ENCODE peak calls at places on chromosomes 12 and 14, in nine cellular contexts. One of them, this sample, is unnamed.

GRCh38 chr14:104926619-104927431 is 2.1 kb downstream of the PLD4 start:
- DNase-seq in AG09319: no peak
- DNase-seq in activated CD4-positive, alpha-beta T cell treated with anti-CD3 and anti-CD28 coated beads for 1 hour: no peak
- DNase-seq in body of pancreas: no peak
- DNase-seq in NCI-H1105: no peak
- DNase-seq in left ventricle myocardium inferior: peak; percentile 9
- DNase-seq in LoVo: no peak
- DNase-seq in stimulated activated CD8-positive, alpha-beta memory T cell treated with anti-CD3 and anti-CD28 coated beads, Interleukin-2, amount 100 ng/mL, for 1 hour: no peak
- DNase-seq in type B pancreatic cell: no peak
- DNase-seq in this sample: no peak

GRCh38 chr14:44782775-44783238 is 178.9 kb downstream of the KLHL28 start:
- DNase-seq in AG09319: peak; percentile 4
- DNase-seq in LoVo: no peak
- DNase-seq in type B pancreatic cell: no peak
- DNase-seq in body of pancreas: no peak
- DNase-seq in stimulated activated CD8-positive, alpha-beta memory T cell treated with anti-CD3 and anti-CD28 coated beads, Interleukin-2, amount 100 ng/mL, for 1 hour: no peak
- DNase-seq in left ventricle myocardium inferior: no peak
- DNase-seq in activated CD4-positive, alpha-beta T cell treated with anti-CD3 and anti-CD28 coated beads for 1 hour: no peak
- DNase-seq in NCI-H1105: no peak
- DNase-seq in this sample: no peak

GRCh38 chr12:112005419-112006395 is 7.3 kb downstream of the TMEM116 start:
- DNase-seq in LoVo: peak; percentile 27
- DNase-seq in body of pancreas: no peak
- DNase-seq in AG09319: no peak
- DNase-seq in activated CD4-positive, alpha-beta T cell treated with anti-CD3 and anti-CD28 coated beads for 1 hour: no peak
- DNase-seq in stimulated activated CD8-positive, alpha-beta memory T cell treated with anti-CD3 and anti-CD28 coated beads, Interleukin-2, amount 100 ng/mL, for 1 hour: no peak
- DNase-seq in type B pancreatic cell: no peak
- DNase-seq in left ventricle myocardium inferior: no peak
- DNase-seq in NCI-H1105: no peak
- DNase-seq in this sample: peak; percentile 82

GRCh38 chr14:53501361-53502320 is 348.5 kb upstream of the DDHD1 start:
- DNase-seq in left ventricle myocardium inferior: no peak
- DNase-seq in stimulated activated CD8-positive, alpha-beta memory T cell treated with anti-CD3 and anti-CD28 coated beads, Interleukin-2, amount 100 ng/mL, for 1 hour: no peak
- DNase-seq in NCI-H1105: no peak
- DNase-seq in LoVo: no peak
- DNase-seq in activated CD4-positive, alpha-beta T cell treated with anti-CD3 and anti-CD28 coated beads for 1 hour: no peak
- DNase-seq in type B pancreatic cell: no peak
- DNase-seq in AG09319: peak; percentile 83
- DNase-seq in body of pancreas: no peak
- DNase-seq in this sample: no peak

GRCh38 chr12:30622509-30622908 is 73.2 kb downstream of the IPO8 start:
- DNase-seq in left ventricle myocardium inferior: no peak
- DNase-seq in AG09319: no peak
- DNase-seq in LoVo: peak; percentile 8
- DNase-seq in type B pancreatic cell: no peak
- DNase-seq in activated CD4-positive, alpha-beta T cell treated with anti-CD3 and anti-CD28 coated beads for 1 hour: no peak
- DNase-seq in body of pancreas: no peak
- DNase-seq in stimulated activated CD8-positive, alpha-beta memory T cell treated with anti-CD3 and anti-CD28 coated beads, Interleukin-2, amount 100 ng/mL, for 1 hour: no peak
- DNase-seq in NCI-H1105: no peak
- DNase-seq in this sample: no peak

GRCh38 chr14:104819361-104819771 is 18.5 kb downstream of the ZBTB42 start:
- DNase-seq in body of pancreas: no peak
- DNase-seq in type B pancreatic cell: no peak
- DNase-seq in LoVo: no peak
- DNase-seq in NCI-H1105: no peak
- DNase-seq in left ventricle myocardium inferior: no peak
- DNase-seq in AG09319: no peak
- DNase-seq in activated CD4-positive, alpha-beta T cell treated with anti-CD3 and anti-CD28 coated beads for 1 hour: no peak
- DNase-seq in stimulated activated CD8-positive, alpha-beta memory T cell treated with anti-CD3 and anti-CD28 coated beads, Interleukin-2, amount 100 ng/mL, for 1 hour: no peak
- DNase-seq in this sample: no peak

GRCh38 chr14:69525896-69526295 is 41.4 kb downstream of the PLEKHD1 start:
- DNase-seq in activated CD4-positive, alpha-beta T cell treated with anti-CD3 and anti-CD28 coated beads for 1 hour: no peak
- DNase-seq in stimulated activated CD8-positive, alpha-beta memory T cell treated with anti-CD3 and anti-CD28 coated beads, Interleukin-2, amount 100 ng/mL, for 1 hour: no peak
- DNase-seq in body of pancreas: no peak
- DNase-seq in left ventricle myocardium inferior: no peak
- DNase-seq in NCI-H1105: no peak
- DNase-seq in type B pancreatic cell: no peak
- DNase-seq in AG09319: no peak
- DNase-seq in LoVo: no peak
- DNase-seq in this sample: no peak

GRCh38 chr14:101542391-101542790 is 18.9 kb upstream of the DIO3 start:
- DNase-seq in type B pancreatic cell: no peak
- DNase-seq in left ventricle myocardium inferior: no peak
- DNase-seq in LoVo: no peak
- DNase-seq in AG09319: no peak
- DNase-seq in activated CD4-positive, alpha-beta T cell treated with anti-CD3 and anti-CD28 coated beads for 1 hour: no peak
- DNase-seq in stimulated activated CD8-positive, alpha-beta memory T cell treated with anti-CD3 and anti-CD28 coated beads, Interleukin-2, amount 100 ng/mL, for 1 hour: no peak
- DNase-seq in body of pancreas: no peak
- DNase-seq in NCI-H1105: no peak
- DNase-seq in this sample: no peak

GRCh38 chr12:18296201-18296908 is 35.0 kb downstream of the PIK3C2G start:
- DNase-seq in AG09319: no peak
- DNase-seq in left ventricle myocardium inferior: no peak
- DNase-seq in body of pancreas: no peak
- DNase-seq in type B pancreatic cell: no peak
- DNase-seq in LoVo: no peak
- DNase-seq in NCI-H1105: no peak
- DNase-seq in stimulated activated CD8-positive, alpha-beta memory T cell treated with anti-CD3 and anti-CD28 coated beads, Interleukin-2, amount 100 ng/mL, for 1 hour: no peak
- DNase-seq in activated CD4-positive, alpha-beta T cell treated with anti-CD3 and anti-CD28 coated beads for 1 hour: no peak
- DNase-seq in this sample: no peak

GRCh38 chr12:128790653-128791373 is 32.9 kb downstream of the SLC15A4 start:
- DNase-seq in stimulated activated CD8-positive, alpha-beta memory T cell treated with anti-CD3 and anti-CD28 coated beads, Interleukin-2, amount 100 ng/mL, for 1 hour: no peak
- DNase-seq in LoVo: no peak
- DNase-seq in NCI-H1105: no peak
- DNase-seq in body of pancreas: no peak
- DNase-seq in activated CD4-positive, alpha-beta T cell treated with anti-CD3 and anti-CD28 coated beads for 1 hour: no peak
- DNase-seq in type B pancreatic cell: no peak
- DNase-seq in AG09319: no peak
- DNase-seq in left ventricle myocardium inferior: no peak
- DNase-seq in this sample: no peak

GRCh38 chr12:87678453-87678852 is 350.7 kb downstream of the C12orf50 start:
- DNase-seq in activated CD4-positive, alpha-beta T cell treated with anti-CD3 and anti-CD28 coated beads for 1 hour: no peak
- DNase-seq in LoVo: no peak
- DNase-seq in stimulated activated CD8-positive, alpha-beta memory T cell treated with anti-CD3 and anti-CD28 coated beads, Interleukin-2, amount 100 ng/mL, for 1 hour: no peak
- DNase-seq in left ventricle myocardium inferior: no peak
- DNase-seq in type B pancreatic cell: no peak
- DNase-seq in body of pancreas: no peak
- DNase-seq in AG09319: no peak
- DNase-seq in NCI-H1105: no peak
- DNase-seq in this sample: no peak

GRCh38 chr14:105582639-105583038 is 56.3 kb downstream of the TMEM121 start:
- DNase-seq in type B pancreatic cell: no peak
- DNase-seq in AG09319: no peak
- DNase-seq in activated CD4-positive, alpha-beta T cell treated with anti-CD3 and anti-CD28 coated beads for 1 hour: no peak
- DNase-seq in LoVo: no peak
- DNase-seq in stimulated activated CD8-positive, alpha-beta memory T cell treated with anti-CD3 and anti-CD28 coated beads, Interleukin-2, amount 100 ng/mL, for 1 hour: no peak
- DNase-seq in NCI-H1105: no peak
- DNase-seq in body of pancreas: no peak
- DNase-seq in left ventricle myocardium inferior: no peak
- DNase-seq in this sample: no peak

GRCh38 chr12:81546811-81547210 is 212.3 kb downstream of the PPFIA2 start:
- DNase-seq in left ventricle myocardium inferior: no peak
- DNase-seq in activated CD4-positive, alpha-beta T cell treated with anti-CD3 and anti-CD28 coated beads for 1 hour: no peak
- DNase-seq in LoVo: no peak
- DNase-seq in stimulated activated CD8-positive, alpha-beta memory T cell treated with anti-CD3 and anti-CD28 coated beads, Interleukin-2, amount 100 ng/mL, for 1 hour: no peak
- DNase-seq in AG09319: no peak
- DNase-seq in body of pancreas: no peak
- DNase-seq in type B pancreatic cell: no peak
- DNase-seq in NCI-H1105: no peak
- DNase-seq in this sample: no peak

GRCh38 chr12:77064891-77065360 is 443 bp downstream of the E2F7 start:
- DNase-seq in left ventricle myocardium inferior: no peak
- DNase-seq in stimulated activated CD8-positive, alpha-beta memory T cell treated with anti-CD3 and anti-CD28 coated beads, Interleukin-2, amount 100 ng/mL, for 1 hour: no peak
- DNase-seq in NCI-H1105: peak; percentile 60
- DNase-seq in AG09319: no peak
- DNase-seq in type B pancreatic cell: no peak
- DNase-seq in body of pancreas: no peak
- DNase-seq in LoVo: peak; percentile 24
- DNase-seq in activated CD4-positive, alpha-beta T cell treated with anti-CD3 and anti-CD28 coated beads for 1 hour: no peak
- DNase-seq in this sample: no peak

GRCh38 chr12:127809236-127809635 is 457.7 kb upstream of the TMEM132C start:
- DNase-seq in NCI-H1105: no peak
- DNase-seq in LoVo: peak; percentile 17
- DNase-seq in AG09319: peak; percentile 16
- DNase-seq in body of pancreas: peak; percentile 12
- DNase-seq in type B pancreatic cell: no peak
- DNase-seq in left ventricle myocardium inferior: no peak
- DNase-seq in stimulated activated CD8-positive, alpha-beta memory T cell treated with anti-CD3 and anti-CD28 coated beads, Interleukin-2, amount 100 ng/mL, for 1 hour: no peak
- DNase-seq in activated CD4-positive, alpha-beta T cell treated with anti-CD3 and anti-CD28 coated beads for 1 hour: no peak
- DNase-seq in this sample: peak; percentile 9

GRCh38 chr12:130086248-130086647 is 76.0 kb upstream of the FZD10 start:
- DNase-seq in NCI-H1105: no peak
- DNase-seq in body of pancreas: no peak
- DNase-seq in left ventricle myocardium inferior: no peak
- DNase-seq in stimulated activated CD8-positive, alpha-beta memory T cell treated with anti-CD3 and anti-CD28 coated beads, Interleukin-2, amount 100 ng/mL, for 1 hour: no peak
- DNase-seq in activated CD4-positive, alpha-beta T cell treated with anti-CD3 and anti-CD28 coated beads for 1 hour: no peak
- DNase-seq in type B pancreatic cell: no peak
- DNase-seq in AG09319: no peak
- DNase-seq in LoVo: no peak
- DNase-seq in this sample: no peak

GRCh38 chr14:100098171-100098570 is 32.9 kb downstream of the EVL start:
- DNase-seq in LoVo: no peak
- DNase-seq in left ventricle myocardium inferior: no peak
- DNase-seq in activated CD4-positive, alpha-beta T cell treated with anti-CD3 and anti-CD28 coated beads for 1 hour: no peak
- DNase-seq in type B pancreatic cell: no peak
- DNase-seq in stimulated activated CD8-positive, alpha-beta memory T cell treated with anti-CD3 and anti-CD28 coated beads, Interleukin-2, amount 100 ng/mL, for 1 hour: no peak
- DNase-seq in body of pancreas: no peak
- DNase-seq in AG09319: no peak
- DNase-seq in NCI-H1105: no peak
- DNase-seq in this sample: no peak

GRCh38 chr12:10719482-10719881 is 3.6 kb downstream of the YBX3 start:
- DNase-seq in type B pancreatic cell: no peak
- DNase-seq in body of pancreas: no peak
- DNase-seq in stimulated activated CD8-positive, alpha-beta memory T cell treated with anti-CD3 and anti-CD28 coated beads, Interleukin-2, amount 100 ng/mL, for 1 hour: no peak
- DNase-seq in AG09319: no peak
- DNase-seq in NCI-H1105: peak; percentile 14
- DNase-seq in LoVo: no peak
- DNase-seq in left ventricle myocardium inferior: peak; percentile 22
- DNase-seq in activated CD4-positive, alpha-beta T cell treated with anti-CD3 and anti-CD28 coated beads for 1 hour: no peak
- DNase-seq in this sample: no peak

GRCh38 chr14:53389207-53389606 is 236.1 kb upstream of the DDHD1 start:
- DNase-seq in NCI-H1105: no peak
- DNase-seq in activated CD4-positive, alpha-beta T cell treated with anti-CD3 and anti-CD28 coated beads for 1 hour: no peak
- DNase-seq in body of pancreas: no peak
- DNase-seq in left ventricle myocardium inferior: no peak
- DNase-seq in AG09319: no peak
- DNase-seq in LoVo: no peak
- DNase-seq in stimulated activated CD8-positive, alpha-beta memory T cell treated with anti-CD3 and anti-CD28 coated beads, Interleukin-2, amount 100 ng/mL, for 1 hour: no peak
- DNase-seq in type B pancreatic cell: no peak
- DNase-seq in this sample: no peak

GRCh38 chr12:8554451-8555195 is 13.9 kb upstream of the CLEC4E start:
- DNase-seq in body of pancreas: no peak
- DNase-seq in stimulated activated CD8-positive, alpha-beta memory T cell treated with anti-CD3 and anti-CD28 coated beads, Interleukin-2, amount 100 ng/mL, for 1 hour: no peak
- DNase-seq in activated CD4-positive, alpha-beta T cell treated with anti-CD3 and anti-CD28 coated beads for 1 hour: no peak
- DNase-seq in LoVo: peak; percentile 38
- DNase-seq in type B pancreatic cell: no peak
- DNase-seq in NCI-H1105: no peak
- DNase-seq in left ventricle myocardium inferior: no peak
- DNase-seq in AG09319: no peak
- DNase-seq in this sample: no peak

GRCh38 chr12:57450057-57450456 is 5.0 kb upstream of the INHBE start:
- DNase-seq in stimulated activated CD8-positive, alpha-beta memory T cell treated with anti-CD3 and anti-CD28 coated beads, Interleukin-2, amount 100 ng/mL, for 1 hour: no peak
- DNase-seq in left ventricle myocardium inferior: no peak
- DNase-seq in AG09319: no peak
- DNase-seq in body of pancreas: no peak
- DNase-seq in NCI-H1105: no peak
- DNase-seq in type B pancreatic cell: no peak
- DNase-seq in activated CD4-positive, alpha-beta T cell treated with anti-CD3 and anti-CD28 coated beads for 1 hour: no peak
- DNase-seq in LoVo: no peak
- DNase-seq in this sample: no peak

This sample was measured in thyroid gland.